ENCODE peak calls at places on chromosomes 13 and 19, in four cellular contexts. E is IMR-90; X is CD4-positive, alpha-beta memory T cell; R is CD4-positive, CD25-positive, alpha-beta regulatory T cell. A is an unnamed sample.

GRCh38 chr19:17145546-17146497 is 69.3 kb upstream of the USE1 start:
- DNase-seq in E (no peak), X (no peak), R (no peak), A (no peak)

GRCh38 chr19:3496392-3497273 is 3.8 kb downstream of the DOHH start:
- DNase-seq in E (no peak), X (no peak), R (no peak), A (no peak)

GRCh38 chr19:40395956-40396355 is 6.0 kb upstream of the HIPK4 start:
- DNase-seq in E (no peak), X (no peak), R (no peak), A (no peak)

GRCh38 chr13:43879323-43880181 is at the start of the genes CCDC122 and LACC1:
- DNase-seq in E (peak), X (peak), R (peak), A (peak)

GRCh38 chr13:29465741-29466293 is 129.7 kb downstream of the SLC7A1 start:
- DNase-seq in E (peak), X (no peak), R (no peak), A (no peak)

GRCh38 chr19:2478756-2479555 is 3.0 kb downstream of the GADD45B start:
- DNase-seq in E (peak), X (peak), R (peak), A (no peak)

GRCh38 chr19:1855828-1856255 is 7.5 kb downstream of the KLF16 start:
- DNase-seq in E (peak), X (peak), R (peak), A (no peak)

GRCh38 chr13:98458431-98458830 is 118.5 kb downstream of the STK24 start:
- DNase-seq in E (no peak), X (no peak), R (no peak), A (no peak)

GRCh38 chr13:43838909-43839308 is 40.6 kb downstream of the CCDC122 start:
- DNase-seq in E (peak), X (no peak), R (no peak), A (no peak)

GRCh38 chr13:113002206-113002821 is 33.3 kb downstream of the MCF2L start:
- DNase-seq in E (no peak), X (no peak), R (no peak), A (no peak)

GRCh38 chr19:13850910-13851753 is 25.8 kb upstream of the NANOS3 start:
- DNase-seq in E (peak), X (no peak), R (peak), A (no peak)

GRCh38 chr13:52749446-52749845 is 9.8 kb upstream of the CNMD start:
- DNase-seq in E (no peak), X (no peak), R (no peak), A (no peak)

GRCh38 chr13:90696254-90696653 is 651.2 kb upstream of the MIR17HG start:
- DNase-seq in E (peak), X (no peak), R (no peak), A (no peak)

GRCh38 chr19:18428837-18429674 is 8.9 kb downstream of the ISYNA1 start:
- DNase-seq in E (peak), X (peak), R (peak), A (peak)

GRCh38 chr13:97395437-97396136 is 38.4 kb upstream of the RAP2A start:
- DNase-seq in E (peak), X (no peak), R (no peak), A (no peak)

GRCh38 chr19:41409288-41409687 is 11.7 kb downstream of the BCKDHA start:
- DNase-seq in E (peak), X (no peak), R (no peak), A (no peak)

GRCh38 chr13:30159446-30159839 is 147.9 kb downstream of the KATNAL1 start:
- DNase-seq in E (peak), X (no peak), R (no peak), A (no peak)

GRCh38 chr13:79353698-79354097 is 52.4 kb downstream of the RBM26 start:
- DNase-seq in E (no peak), X (no peak), R (no peak), A (no peak)

GRCh38 chr19:35140898-35141626 is 2.0 kb upstream of the FXYD7 start:
- DNase-seq in E (peak), X (peak), R (peak), A (peak)

GRCh38 chr13:114318624-114319023 is 4.3 kb downstream of the CHAMP1 start:
- DNase-seq in E (no peak), X (no peak), R (no peak), A (no peak)

GRCh38 chr13:101846701-101847100 is 394.2 kb downstream of the ITGBL1 start:
- DNase-seq in E (no peak), X (no peak), R (no peak), A (no peak)

GRCh38 chr13:113183450-113184129 is 24.9 kb downstream of the PCID2 start:
- DNase-seq in E (no peak), X (no peak), R (no peak), A (no peak)

GRCh38 chr19:31548941-31549340 is 199.7 kb upstream of the TSHZ3 start:
- DNase-seq in E (peak), X (no peak), R (no peak), A (peak)

GRCh38 chr19:3184847-3185481 is 766 bp upstream of the NCLN start:
- DNase-seq in E (no peak), X (no peak), R (no peak), A (no peak)

GRCh38 chr13:110561335-110562033 is at the start of gene RAB20:
- DNase-seq in E (peak), X (peak), R (peak), A (no peak)

GRCh38 chr19:45403272-45403671 is 1.6 kb downstream of the PPP1R13L start:
- DNase-seq in E (no peak), X (no peak), R (no peak), A (no peak)
- H3K4me3 ChIP-seq in E (no peak), X (no peak), R (no peak), A (no peak)

GRCh38 chr19:50434525-50434924 is 1.8 kb downstream of the MYBPC2 start:
- DNase-seq in E (no peak), X (no peak), R (no peak), A (no peak)

GRCh38 chr19:50433201-50434180 is 799 bp downstream of the MYBPC2 start:
- DNase-seq in E (no peak), X (no peak), R (no peak), A (no peak)

GRCh38 chr19:50432658-50433057 is at the start of gene MYBPC2:
- DNase-seq in E (no peak), X (no peak), R (no peak), A (no peak)

GRCh38 chr19:50435627-50436026 is 2.9 kb downstream of the MYBPC2 start:
- DNase-seq in E (no peak), X (no peak), R (no peak), A (no peak)

DNA sequence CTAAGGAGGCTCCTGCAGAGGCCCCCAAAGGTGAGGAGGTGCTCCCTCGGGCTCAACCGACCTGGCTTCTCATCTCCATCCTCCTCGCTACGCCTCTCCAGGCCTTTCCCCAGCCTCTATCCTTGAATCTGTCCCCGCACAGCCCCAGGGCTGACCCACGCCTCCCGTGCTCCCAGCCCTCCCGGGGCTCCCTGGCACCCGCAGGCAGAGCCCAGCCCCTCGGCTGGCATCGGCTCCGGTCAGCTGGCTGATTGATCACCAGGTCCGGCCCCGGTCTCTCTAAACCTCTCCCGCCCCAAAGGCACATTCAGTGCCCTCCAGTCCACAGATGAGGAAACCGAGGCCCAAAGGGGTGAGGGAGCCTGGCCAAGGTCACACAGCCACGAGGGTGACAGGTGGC is 2.5 kb downstream of the MYBPC2 start:
- DNase-seq in E (no peak), X (no peak), R (no peak), A (no peak)
- H3K4me3 ChIP-seq in E (no peak), X (no peak), R (no peak), A (no peak)

GRCh38 chr13:56166864-56167263 is 973.9 kb upstream of the PRR20A start:
- DNase-seq in E (no peak), X (no peak), R (no peak), A (no peak)
- H3K4me3 ChIP-seq in E (no peak), X (no peak), R (no peak), A (no peak)

GRCh38 chr19:49014870-49015255 is 2.0 kb downstream of the LHB start:
- DNase-seq in E (no peak), X (no peak), R (no peak), A (no peak)

GRCh38 chr19:49016067-49016839 is 638 bp downstream of the LHB start:
- DNase-seq in E (no peak), X (no peak), R (no peak), A (no peak)

GRCh38 chr19:49019242-49019932 is 2.5 kb upstream of the LHB start:
- DNase-seq in E (peak), X (peak), R (peak), A (no peak)

GRCh38 chr19:49017666-49018351 is 918 bp upstream of the LHB start:
- DNase-seq in E (peak), X (peak), R (peak), A (no peak)

DNA sequence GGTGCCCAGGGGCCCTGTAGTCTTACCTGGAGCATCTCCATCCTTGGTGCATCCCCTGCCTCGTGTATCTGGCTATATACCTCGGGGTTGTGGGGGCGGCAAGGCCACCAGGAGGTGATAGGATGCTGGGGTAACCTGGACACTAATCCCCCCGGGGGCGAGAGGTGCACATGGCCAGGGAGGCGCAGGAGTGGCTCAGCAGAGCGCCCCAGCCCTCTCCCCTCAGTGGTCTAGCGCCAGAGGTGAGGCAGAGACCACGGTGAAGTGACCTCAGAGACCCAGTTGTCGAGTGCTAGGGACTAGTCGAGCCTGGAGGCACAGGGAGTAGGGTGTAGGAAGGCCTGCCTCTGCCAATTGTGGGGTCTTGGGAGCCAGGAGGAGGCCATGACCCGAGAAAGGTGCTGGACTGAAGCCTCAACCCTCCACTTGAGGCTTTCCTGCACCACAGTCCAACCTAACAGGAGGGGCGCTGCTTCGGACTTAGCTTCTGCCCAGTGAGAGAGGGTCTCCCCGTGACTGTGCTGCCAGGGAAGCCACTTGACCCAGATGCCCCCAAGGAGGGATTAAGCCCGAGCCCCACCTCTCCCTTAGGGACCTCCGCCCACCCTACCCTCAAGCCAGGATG is at the start of gene LHB:
- DNase-seq in E (no peak), X (no peak), R (no peak), A (no peak)
- H3K4me3 ChIP-seq in E (peak), X (no peak), R (no peak), A (no peak)

DNA sequence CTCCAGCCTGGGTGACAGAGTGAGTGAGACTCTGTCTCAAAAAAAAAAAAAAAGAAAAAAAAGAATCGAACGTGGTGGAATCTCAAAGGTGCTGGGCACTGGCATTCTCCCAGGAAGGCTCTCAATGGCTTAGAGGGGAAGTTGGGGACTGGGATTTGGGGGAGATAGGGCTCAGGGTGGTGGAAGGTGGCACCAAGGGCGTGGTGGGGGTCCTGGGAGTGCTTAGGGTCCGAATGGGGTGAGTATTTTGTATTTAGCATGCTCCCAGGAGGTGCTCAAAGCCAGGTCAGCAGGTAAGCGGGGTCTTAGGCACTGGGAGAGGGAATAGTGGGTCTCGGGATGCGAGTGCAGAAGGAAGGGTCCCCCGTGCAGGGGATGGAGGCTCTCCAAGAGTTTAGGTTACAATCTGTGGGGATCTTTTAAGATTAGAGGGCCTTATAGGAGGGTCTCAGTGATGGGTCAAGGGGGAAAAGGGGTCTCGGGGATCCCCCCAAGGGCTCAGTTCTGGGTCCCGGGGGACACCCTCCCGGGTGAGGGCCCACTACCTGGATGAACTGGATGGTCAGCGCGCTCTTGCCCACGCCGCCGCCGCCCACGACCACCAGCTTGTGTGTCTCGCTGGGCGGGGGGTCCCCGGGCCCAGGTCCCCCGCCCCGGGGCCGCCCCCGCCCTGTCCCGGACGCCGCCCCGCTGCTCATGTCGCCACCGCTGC is 386 bp downstream of the RRAS start:
- DNase-seq in E (no peak), X (no peak), R (no peak), A (no peak)
- H3K4me3 ChIP-seq in E (peak), X (no peak), R (peak), A (peak)

GRCh38 chr19:10864538-10864899 is 6.8 kb upstream of the CARM1 start:
- DNase-seq in E (peak), X (peak), R (peak), A (peak)
- H3K4me3 ChIP-seq in E (no peak), X (no peak), R (no peak), A (no peak)

DNA sequence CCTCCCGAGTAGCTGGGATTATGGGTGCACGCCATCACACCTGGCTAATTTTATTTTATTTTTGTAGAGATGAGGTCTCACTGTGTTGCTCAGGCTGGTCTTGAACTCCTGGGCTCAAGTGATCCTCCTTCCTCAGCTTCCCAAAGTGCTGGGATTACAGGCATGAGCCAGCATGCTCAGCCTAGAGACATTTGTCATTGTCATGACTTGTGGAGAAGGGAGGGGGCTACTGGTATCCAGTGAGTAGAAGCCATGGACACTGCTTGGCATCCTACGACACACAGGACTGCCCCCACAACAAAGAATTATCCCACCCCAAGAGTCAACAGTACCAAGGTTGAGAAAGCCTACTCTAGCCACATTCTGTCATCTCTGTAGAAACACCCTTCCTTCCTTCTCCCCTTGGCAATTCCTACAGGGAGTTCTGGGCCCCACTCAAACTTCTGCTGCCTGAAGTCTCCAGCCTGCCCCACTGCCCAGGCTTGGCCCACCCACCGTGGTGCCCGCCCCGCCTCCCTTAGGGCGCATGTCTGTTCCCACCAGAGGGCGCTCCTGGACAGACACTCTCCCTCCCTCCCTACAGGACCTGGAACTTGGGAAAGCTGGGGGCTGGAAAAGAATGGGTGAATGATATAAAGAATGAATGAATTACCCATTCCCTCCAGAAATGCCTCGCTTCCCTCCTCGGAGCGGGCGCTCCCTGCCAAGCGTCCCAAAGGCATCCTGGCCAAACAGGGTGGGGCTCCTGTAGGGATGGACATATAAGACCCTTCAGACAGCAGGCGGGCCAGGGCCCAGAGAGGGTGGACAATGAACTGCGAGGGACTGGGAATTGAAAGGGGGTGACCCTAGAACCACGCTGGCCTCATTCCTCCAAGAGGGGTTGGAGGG is 5.5 kb upstream of the EMP3 start:
- DNase-seq in E (peak), X (peak), R (peak), A (no peak)
- H3K4me3 ChIP-seq in E (no peak), X (no peak), R (no peak), A (no peak)

A was measured in Jurkat, Clone E6-1.